ENCODE peak calls at places on chromosome 10, in five cellular contexts. G is K562, O is GM12878, N is HepG2, F is H1. Q is an unnamed sample.

GRCh38 chr10:55500931-55501559 is 700.0 kb upstream of the PCDH15 start:
- DNase-seq in G (no peak), O (no peak), N (peak), F (peak), Q (peak)

GRCh38 chr10:93437000-93437945 is 44.9 kb downstream of the MYOF start:
- DNase-seq in G (no peak), O (no peak), N (peak), F (no peak), Q (peak)

GRCh38 chr10:31041011-31041410 is 9.3 kb upstream of the ZNF438 start:
- DNase-seq in G (no peak), O (no peak), N (no peak), F (no peak), Q (no peak)

GRCh38 chr10:90318659-90319058 is 539.2 kb downstream of the HTR7 start:
- DNase-seq in G (no peak), O (no peak), N (no peak), F (no peak), Q (no peak)

GRCh38 chr10:132891994-132892393 is 50.4 kb downstream of the CFAP46 start:
- DNase-seq in G (no peak), O (no peak), N (no peak), F (no peak), Q (no peak)

GRCh38 chr10:73758704-73759511 is 14.7 kb downstream of the SEC24C start:
- DNase-seq in G (no peak), O (no peak), N (no peak), F (no peak), Q (no peak)

GRCh38 chr10:58152698-58153263 is 114.9 kb downstream of the IPMK start:
- DNase-seq in G (peak), O (no peak), N (peak), F (peak), Q (peak)

GRCh38 chr10:112565434-112566053 is 118.5 kb downstream of the VTI1A start:
- DNase-seq in G (peak), O (no peak), N (peak), F (no peak), Q (peak)

GRCh38 chr10:30917790-30918189 is 113.9 kb downstream of the ZNF438 start:
- DNase-seq in G (no peak), O (no peak), N (no peak), F (no peak), Q (no peak)

GRCh38 chr10:107546986-107547385 is 382.5 kb upstream of the SORCS1 start:
- DNase-seq in G (no peak), O (no peak), N (no peak), F (no peak), Q (no peak)

GRCh38 chr10:72173635-72174296 is 42.0 kb upstream of the ANAPC16 start:
- DNase-seq in G (no peak), O (peak), N (peak), F (no peak), Q (no peak)

GRCh38 chr10:21355591-21356011 is 169.9 kb downstream of the SKIDA1 start:
- DNase-seq in G (no peak), O (no peak), N (no peak), F (no peak), Q (no peak)

GRCh38 chr10:8312861-8313260 is 258.4 kb downstream of the GATA3 start:
- DNase-seq in G (no peak), O (no peak), N (no peak), F (no peak), Q (no peak)

GRCh38 chr10:98790817-98791216 is 344.1 kb upstream of the HPS1 start:
- DNase-seq in G (peak), O (no peak), N (no peak), F (no peak), Q (no peak)

GRCh38 chr10:70952446-70952845 is 64.1 kb upstream of the PCBD1 start:
- DNase-seq in G (no peak), O (no peak), N (no peak), F (no peak), Q (no peak)

GRCh38 chr10:44183667-44184632 is 200.9 kb downstream of the CXCL12 start:
- DNase-seq in G (no peak), O (no peak), N (no peak), F (no peak), Q (no peak)

GRCh38 chr10:119658274-119658673 is 7.1 kb downstream of the BAG3 start:
- DNase-seq in G (peak), O (no peak), N (peak), F (peak), Q (no peak)

GRCh38 chr10:23535381-23535780 is 96.5 kb downstream of the OTUD1 start:
- DNase-seq in G (no peak), O (no peak), N (no peak), F (no peak), Q (no peak)

GRCh38 chr10:80411681-80412230 is 3.4 kb downstream of the PRXL2A start:
- DNase-seq in G (no peak), O (no peak), N (no peak), F (no peak), Q (no peak)

GRCh38 chr10:110260746-110261477 is 43.8 kb downstream of the SMNDC1 start:
- DNase-seq in G (no peak), O (no peak), N (no peak), F (no peak), Q (no peak)

GRCh38 chr10:58220769-58221448 is 46.8 kb downstream of the IPMK start:
- DNase-seq in G (no peak), O (no peak), N (no peak), F (no peak), Q (no peak)

GRCh38 chr10:120508393-120508792 is 51.4 kb downstream of the PLPP4 start:
- DNase-seq in G (no peak), O (no peak), N (no peak), F (no peak), Q (no peak)

GRCh38 chr10:113991091-113991860 is 52.4 kb upstream of the ADRB1 start:
- DNase-seq in G (no peak), O (no peak), N (no peak), F (no peak), Q (no peak)

GRCh38 chr10:5809541-5810154 is 3.6 kb downstream of the GDI2 start:
- DNase-seq in G (no peak), O (no peak), N (peak), F (no peak), Q (no peak)

GRCh38 chr10:96998329-96998888 is 166.3 kb downstream of the LCOR start:
- DNase-seq in G (peak), O (no peak), N (peak), F (no peak), Q (no peak)

GRCh38 chr10:56823849-56824248 is 462.8 kb upstream of the ZWINT start:
- DNase-seq in G (peak), O (peak), N (peak), F (no peak), Q (no peak)

GRCh38 chr10:18918545-18918944 is 130.1 kb upstream of the MALRD1 start:
- DNase-seq in G (no peak), O (no peak), N (no peak), F (no peak), Q (no peak)

GRCh38 chr10:91551856-91552255 is 81.0 kb downstream of the PPP1R3C start:
- DNase-seq in G (peak), O (no peak), N (peak), F (peak), Q (peak)

GRCh38 chr10:91162495-91163268 is 57.8 kb upstream of the PCGF5 start:
- DNase-seq in G (peak), O (no peak), N (peak), F (no peak), Q (peak)

GRCh38 chr10:129203819-129204218 is 263.2 kb upstream of the MGMT start:
- DNase-seq in G (no peak), O (no peak), N (no peak), F (no peak), Q (no peak)
- TF ChIP-seq USF2 in G (no peak), O (no peak), N (no peak), F (no peak), Q (no peak)

DNA sequence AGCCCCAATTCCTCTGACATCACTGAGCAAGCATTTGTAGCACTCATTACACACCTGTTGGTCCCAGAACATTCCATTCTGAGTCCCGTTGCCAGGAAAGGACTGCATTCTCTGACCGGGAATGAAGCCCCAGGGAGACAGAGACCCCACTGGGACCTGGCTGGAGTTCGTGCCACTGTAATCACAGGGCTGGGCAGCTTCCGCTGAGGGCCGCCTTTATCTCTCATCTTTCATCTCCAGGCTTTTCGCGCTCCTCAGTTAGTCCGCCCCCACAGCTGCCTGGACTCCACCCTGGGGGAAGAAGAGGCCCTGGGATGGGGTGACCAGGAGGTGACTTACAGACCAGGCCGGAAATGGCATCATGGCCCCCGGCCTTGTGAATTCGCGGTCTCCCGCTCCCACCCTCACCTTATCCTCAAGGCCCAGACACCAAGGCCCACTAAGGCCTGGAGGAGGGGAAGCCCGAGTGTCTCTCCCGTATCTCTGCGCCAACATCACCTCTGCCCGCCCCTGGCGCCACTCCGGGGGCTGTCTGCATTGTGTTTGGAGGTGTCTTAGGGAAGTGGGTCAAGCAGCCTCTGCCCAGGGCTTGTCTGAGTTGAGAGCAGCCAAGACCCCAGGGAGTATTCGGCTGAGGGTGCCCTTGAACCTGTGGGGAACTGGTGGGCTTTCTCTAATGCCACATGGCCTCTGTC is 75.4 kb downstream of the PROSER2 start:
- DNase-seq in G (peak), O (no peak), N (peak), F (no peak), Q (no peak)
- TF ChIP-seq SP1 in G (peak), O (no peak), N (no peak), F (no peak), Q (no peak)

GRCh38 chr10:123974406-123974805 is 82.8 kb upstream of the CPXM2 start:
- DNase-seq in G (peak), O (no peak), N (no peak), F (no peak), Q (no peak)
- TF ChIP-seq USF2 in G (peak), O (no peak), N (peak), F (no peak), Q (peak)

GRCh38 chr10:13925924-13926435 is 339.2 kb downstream of the PRPF18 start:
- DNase-seq in G (no peak), O (peak), N (no peak), F (no peak), Q (no peak)

GRCh38 chr10:13924020-13924725 is 337.4 kb downstream of the PRPF18 start:
- DNase-seq in G (no peak), O (no peak), N (no peak), F (no peak), Q (no peak)

GRCh38 chr10:13928362-13928921 is 341.7 kb downstream of the PRPF18 start:
- DNase-seq in G (no peak), O (no peak), N (no peak), F (no peak), Q (no peak)

DNA sequence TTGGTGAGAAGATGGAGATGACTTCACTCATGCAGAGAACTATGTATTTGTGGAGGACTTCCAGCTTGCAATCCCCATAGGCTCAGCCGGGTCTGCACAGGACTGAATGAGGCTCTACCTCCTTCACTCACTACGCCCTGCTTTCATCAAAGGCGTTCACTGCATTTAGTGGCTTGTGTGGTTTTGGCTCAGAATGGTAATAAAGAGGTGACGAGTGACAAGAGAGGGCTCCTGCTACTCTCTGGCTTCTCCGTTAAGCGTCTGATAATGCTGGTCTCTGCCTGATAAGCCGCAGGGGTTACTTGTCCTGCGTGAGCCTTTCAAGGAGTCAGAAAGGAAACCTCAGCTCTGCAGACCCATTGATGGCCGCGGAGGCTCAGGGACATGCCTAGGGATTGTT is 343.4 kb downstream of the PRPF18 start:
- DNase-seq in G (peak), O (no peak), N (no peak), F (no peak), Q (no peak)
- TF ChIP-seq SP1 in G (no peak), O (no peak), N (no peak), F (no peak), Q (no peak)

GRCh38 chr10:126939706-126940105 is 34.5 kb downstream of the DOCK1 start:
- DNase-seq in G (no peak), O (no peak), N (no peak), F (no peak), Q (no peak)
- TF ChIP-seq USF2 in G (no peak), O (no peak), N (no peak), F (no peak), Q (no peak)

GRCh38 chr10:123896217-123896927 is 4.8 kb upstream of the CPXM2 start:
- DNase-seq in G (no peak), O (no peak), N (no peak), F (no peak), Q (no peak)
- TF ChIP-seq SP1 in G (no peak), O (no peak), N (no peak), F (no peak), Q (no peak)

GRCh38 chr10:59881640-59882039 is 24.7 kb downstream of the CCDC6 start:
- DNase-seq in G (no peak), O (no peak), N (no peak), F (no peak), Q (no peak)

GRCh38 chr10:59878915-59879314 is 27.4 kb downstream of the CCDC6 start:
- DNase-seq in G (no peak), O (no peak), N (no peak), F (no peak), Q (no peak)

GRCh38 chr10:59879363-59879935 is 26.9 kb downstream of the CCDC6 start:
- DNase-seq in G (no peak), O (no peak), N (no peak), F (no peak), Q (no peak)

GRCh38 chr10:59880976-59881510 is 25.3 kb downstream of the CCDC6 start:
- DNase-seq in G (peak), O (peak), N (no peak), F (no peak), Q (no peak)

DNA sequence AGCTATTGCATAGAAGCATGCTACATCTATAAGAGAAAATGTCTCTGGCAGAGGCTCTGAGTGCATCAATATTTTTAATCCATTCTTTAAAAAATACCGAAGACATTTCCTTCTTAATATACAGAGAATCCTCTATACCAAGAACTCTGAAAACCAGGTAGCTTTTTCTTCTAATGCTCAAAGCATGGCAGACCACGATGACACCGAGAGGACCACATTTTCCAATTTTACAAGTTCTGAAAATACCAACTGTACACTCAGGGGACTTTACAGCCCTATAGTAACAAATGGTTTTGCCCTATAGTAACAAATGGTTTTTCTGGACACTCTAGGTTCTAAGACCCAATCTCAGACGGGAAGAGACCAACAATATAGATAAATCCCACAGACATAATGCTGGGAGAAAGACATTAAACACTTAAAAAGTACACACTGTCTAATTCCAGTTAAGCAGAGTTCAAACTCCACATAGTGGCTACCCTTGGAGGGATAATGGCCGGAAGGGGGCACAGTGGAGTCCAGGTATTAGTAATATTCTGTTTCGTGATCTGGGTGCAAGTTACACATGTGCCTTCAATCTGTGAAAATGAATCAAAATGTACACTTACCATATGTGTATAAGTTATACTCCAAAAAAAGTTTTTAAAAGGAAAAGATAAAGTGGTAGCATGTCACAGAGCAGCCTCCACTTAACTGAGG is 26.2 kb downstream of the CCDC6 start:
- DNase-seq in G (no peak), O (no peak), N (no peak), F (no peak), Q (no peak)
- TF ChIP-seq USF2 in G (no peak), O (no peak), N (no peak), F (no peak), Q (no peak)

GRCh38 chr10:29828978-29829377 is 194.2 kb upstream of the SVIL start:
- DNase-seq in G (no peak), O (no peak), N (no peak), F (no peak), Q (no peak)
- TF ChIP-seq SP1 in G (no peak), O (no peak), N (no peak), F (no peak), Q (no peak)

Q was measured in WTC11.